ENCODE peak calls at places on chromosome 14, in six cellular contexts. One of them, this sample, is unnamed. For H3K9me3 and H3K4me1, the result is how much of the 10 kb centered on the place peaks cover.

GRCh38 chr14:75399819-75400678 is 27.8 kb upstream of the JDP2 start:
- DNase-seq in transverse colon: peak
- DNase-seq in CD8-positive, alpha-beta memory T cell: no peak
- DNase-seq in adrenal gland: peak
- DNase-seq in stomach: peak
- DNase-seq in aorta: peak
- DNase-seq in this sample: peak

GRCh38 chr14:50955373-50956043 is 11.2 kb upstream of the PYGL start:
- DNase-seq in transverse colon: peak
- DNase-seq in CD8-positive, alpha-beta memory T cell: no peak
- DNase-seq in adrenal gland: peak
- DNase-seq in stomach: no peak
- DNase-seq in aorta: peak
- DNase-seq in this sample: peak

GRCh38 chr14:80135305-80136088 is 75.8 kb downstream of the DIO2 start:
- DNase-seq in transverse colon: no peak
- DNase-seq in CD8-positive, alpha-beta memory T cell: no peak
- DNase-seq in adrenal gland: no peak
- DNase-seq in stomach: no peak
- DNase-seq in aorta: no peak
- DNase-seq in this sample: no peak

GRCh38 chr14:60655898-60656754 is 6.8 kb upstream of the SIX1 start:
- DNase-seq in transverse colon: no peak
- DNase-seq in CD8-positive, alpha-beta memory T cell: no peak
- DNase-seq in adrenal gland: no peak
- DNase-seq in stomach: no peak
- DNase-seq in aorta: no peak
- DNase-seq in this sample: no peak

GRCh38 chr14:67413806-67414769 is 2.1 kb upstream of the PLEK2 start:
- DNase-seq in transverse colon: no peak
- DNase-seq in CD8-positive, alpha-beta memory T cell: no peak
- DNase-seq in adrenal gland: no peak
- DNase-seq in stomach: no peak
- DNase-seq in aorta: peak
- DNase-seq in this sample: no peak

GRCh38 chr14:101927859-101928258 is 36.5 kb upstream of the DYNC1H1 start:
- DNase-seq in transverse colon: peak
- DNase-seq in CD8-positive, alpha-beta memory T cell: no peak
- DNase-seq in adrenal gland: peak
- DNase-seq in stomach: peak
- DNase-seq in aorta: peak
- DNase-seq in this sample: peak

GRCh38 chr14:78764240-78764639 is 594.1 kb downstream of the NRXN3 start:
- DNase-seq in transverse colon: no peak
- DNase-seq in CD8-positive, alpha-beta memory T cell: no peak
- DNase-seq in adrenal gland: no peak
- DNase-seq in stomach: no peak
- DNase-seq in aorta: no peak
- DNase-seq in this sample: no peak

GRCh38 chr14:49972840-49973239 is 80.0 kb downstream of the ARF6 start:
- DNase-seq in transverse colon: peak
- DNase-seq in CD8-positive, alpha-beta memory T cell: peak
- DNase-seq in adrenal gland: peak
- DNase-seq in stomach: peak
- DNase-seq in aorta: no peak
- DNase-seq in this sample: peak

GRCh38 chr14:76676539-76676938 is 84.7 kb upstream of the VASH1 start:
- DNase-seq in transverse colon: no peak
- DNase-seq in CD8-positive, alpha-beta memory T cell: no peak
- DNase-seq in adrenal gland: no peak
- DNase-seq in stomach: no peak
- DNase-seq in aorta: no peak
- DNase-seq in this sample: no peak

GRCh38 chr14:69430306-69430939 is 31.9 kb downstream of the SLC39A9 start:
- DNase-seq in transverse colon: no peak
- DNase-seq in CD8-positive, alpha-beta memory T cell: no peak
- DNase-seq in adrenal gland: no peak
- DNase-seq in stomach: no peak
- DNase-seq in aorta: no peak
- DNase-seq in this sample: no peak

GRCh38 chr14:70116278-70116677 is 72.5 kb downstream of the SLC8A3 start:
- DNase-seq in transverse colon: no peak
- DNase-seq in CD8-positive, alpha-beta memory T cell: no peak
- DNase-seq in adrenal gland: no peak
- DNase-seq in stomach: no peak
- DNase-seq in aorta: no peak
- DNase-seq in this sample: no peak

GRCh38 chr14:68015356-68016242 is 196.0 kb downstream of the RAD51B start:
- DNase-seq in transverse colon: no peak
- DNase-seq in CD8-positive, alpha-beta memory T cell: no peak
- DNase-seq in adrenal gland: no peak
- DNase-seq in stomach: no peak
- DNase-seq in aorta: no peak
- DNase-seq in this sample: no peak

GRCh38 chr14:22657861-22658260 is 13.7 kb upstream of the OR6J1 start:
- DNase-seq in transverse colon: no peak
- DNase-seq in CD8-positive, alpha-beta memory T cell: no peak
- DNase-seq in adrenal gland: no peak
- DNase-seq in stomach: no peak
- DNase-seq in aorta: no peak
- DNase-seq in this sample: no peak

GRCh38 chr14:19902409-19902808 is 18.0 kb upstream of the OR4K5 start:
- DNase-seq in transverse colon: no peak
- DNase-seq in CD8-positive, alpha-beta memory T cell: no peak
- DNase-seq in adrenal gland: no peak
- DNase-seq in stomach: no peak
- DNase-seq in aorta: no peak
- DNase-seq in this sample: no peak

GRCh38 chr14:19911114-19911513 is 9.3 kb upstream of the OR4K5 start:
- DNase-seq in transverse colon: no peak
- DNase-seq in CD8-positive, alpha-beta memory T cell: no peak
- DNase-seq in adrenal gland: no peak
- DNase-seq in stomach: no peak
- DNase-seq in aorta: no peak
- DNase-seq in this sample: no peak

GRCh38 chr14:19900999-19901398 is 19.4 kb upstream of the OR4K5 start:
- DNase-seq in transverse colon: no peak
- DNase-seq in CD8-positive, alpha-beta memory T cell: no peak
- DNase-seq in adrenal gland: no peak
- DNase-seq in stomach: no peak
- DNase-seq in aorta: no peak
- DNase-seq in this sample: no peak

DNA sequence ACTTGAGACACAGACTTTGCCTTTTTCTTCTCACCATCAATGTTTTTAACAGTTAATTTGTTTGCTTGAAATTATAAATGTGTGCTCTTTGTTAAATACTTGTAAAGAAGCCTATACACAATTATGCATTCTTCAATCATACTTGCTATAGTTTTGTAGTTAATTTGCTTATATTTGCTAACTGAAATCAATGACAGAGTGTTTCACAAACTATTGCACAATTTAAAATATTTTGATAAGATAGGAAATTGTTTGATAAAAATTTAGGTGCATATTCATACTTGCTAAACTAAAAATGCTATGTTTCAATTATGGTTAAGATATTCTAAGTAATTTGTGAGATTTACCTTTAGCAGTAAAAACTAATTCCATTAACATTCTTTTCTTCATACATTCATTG is 13.7 kb upstream of the OR4K5 start:
- DNase-seq in transverse colon: no peak
- DNase-seq in CD8-positive, alpha-beta memory T cell: no peak
- DNase-seq in adrenal gland: no peak
- DNase-seq in stomach: no peak
- DNase-seq in aorta: no peak
- DNase-seq in this sample: no peak
- H3K9me3 ChIP-seq in transverse colon: under half
- H3K9me3 ChIP-seq in CD8-positive, alpha-beta memory T cell: under half
- H3K9me3 ChIP-seq in adrenal gland: under half
- H3K9me3 ChIP-seq in stomach: under half
- H3K9me3 ChIP-seq in aorta: under half
- H3K9me3 ChIP-seq in this sample: under half

GRCh38 chr14:105492966-105493871 is 2.2 kb downstream of the TEDC1 start:
- DNase-seq in transverse colon: no peak
- DNase-seq in CD8-positive, alpha-beta memory T cell: no peak
- DNase-seq in adrenal gland: no peak
- DNase-seq in stomach: no peak
- DNase-seq in aorta: peak
- DNase-seq in this sample: peak

GRCh38 chr14:105491366-105492006 is 440 bp downstream of the TEDC1 start:
- DNase-seq in transverse colon: peak
- DNase-seq in CD8-positive, alpha-beta memory T cell: peak
- DNase-seq in adrenal gland: peak
- DNase-seq in stomach: peak
- DNase-seq in aorta: peak
- DNase-seq in this sample: peak

GRCh38 chr14:105490572-105491365 is at the start of gene TEDC1:
- DNase-seq in transverse colon: peak
- DNase-seq in CD8-positive, alpha-beta memory T cell: peak
- DNase-seq in adrenal gland: peak
- DNase-seq in stomach: peak
- DNase-seq in aorta: peak
- DNase-seq in this sample: peak

GRCh38 chr14:105493921-105494605 is 3.0 kb downstream of the TEDC1 start:
- DNase-seq in transverse colon: no peak
- DNase-seq in CD8-positive, alpha-beta memory T cell: no peak
- DNase-seq in adrenal gland: no peak
- DNase-seq in stomach: no peak
- DNase-seq in aorta: peak
- DNase-seq in this sample: no peak

GRCh38 chr14:105492051-105492965 is 1.3 kb downstream of the TEDC1 start:
- DNase-seq in transverse colon: no peak
- DNase-seq in CD8-positive, alpha-beta memory T cell: no peak
- DNase-seq in adrenal gland: no peak
- DNase-seq in stomach: no peak
- DNase-seq in aorta: peak
- DNase-seq in this sample: peak
- H3K4me1 ChIP-seq in transverse colon: under half
- H3K4me1 ChIP-seq in CD8-positive, alpha-beta memory T cell: under half
- H3K4me1 ChIP-seq in adrenal gland: under half
- H3K4me1 ChIP-seq in stomach: under half
- H3K4me1 ChIP-seq in aorta: under half
- H3K4me1 ChIP-seq in this sample: under half

DNA sequence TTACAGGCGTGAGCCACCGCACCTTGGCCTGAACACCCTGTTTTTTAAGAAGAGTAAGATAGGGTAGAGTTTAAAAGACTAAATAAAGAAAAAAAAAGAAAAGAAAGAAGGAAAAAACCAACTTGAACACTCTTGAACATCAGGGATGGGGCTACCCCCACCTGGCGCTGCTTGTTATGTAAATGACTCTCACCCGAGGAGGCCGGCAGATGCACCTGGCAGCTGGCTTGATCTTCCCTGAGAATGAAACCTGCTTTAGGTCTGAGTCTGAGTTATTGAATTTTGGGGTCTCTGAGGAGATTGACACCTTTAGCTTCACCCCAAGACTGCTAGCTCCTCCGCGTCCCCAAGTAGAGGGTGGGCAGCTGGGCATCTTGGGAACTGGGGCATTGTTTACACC is 15.5 kb upstream of the MEG3 start:
- DNase-seq in transverse colon: no peak
- DNase-seq in CD8-positive, alpha-beta memory T cell: no peak
- DNase-seq in adrenal gland: no peak
- DNase-seq in stomach: no peak
- DNase-seq in aorta: no peak
- DNase-seq in this sample: no peak
- H3K9me3 ChIP-seq in transverse colon: under half
- H3K9me3 ChIP-seq in CD8-positive, alpha-beta memory T cell: under half
- H3K9me3 ChIP-seq in adrenal gland: under half
- H3K9me3 ChIP-seq in stomach: under half
- H3K9me3 ChIP-seq in aorta: under half
- H3K9me3 ChIP-seq in this sample: under half

GRCh38 chr14:91398707-91399106 is 18.9 kb downstream of the CCDC88C start:
- DNase-seq in transverse colon: no peak
- DNase-seq in CD8-positive, alpha-beta memory T cell: no peak
- DNase-seq in adrenal gland: no peak
- DNase-seq in stomach: no peak
- DNase-seq in aorta: peak
- DNase-seq in this sample: no peak

GRCh38 chr14:91402278-91403068 is 15.1 kb downstream of the CCDC88C start:
- DNase-seq in transverse colon: peak
- DNase-seq in CD8-positive, alpha-beta memory T cell: no peak
- DNase-seq in adrenal gland: no peak
- DNase-seq in stomach: peak
- DNase-seq in aorta: no peak
- DNase-seq in this sample: no peak

GRCh38 chr14:91401751-91402150 is 15.9 kb downstream of the CCDC88C start:
- DNase-seq in transverse colon: no peak
- DNase-seq in CD8-positive, alpha-beta memory T cell: no peak
- DNase-seq in adrenal gland: no peak
- DNase-seq in stomach: no peak
- DNase-seq in aorta: no peak
- DNase-seq in this sample: no peak

GRCh38 chr14:91399868-91400640 is 17.6 kb downstream of the CCDC88C start:
- DNase-seq in transverse colon: peak
- DNase-seq in CD8-positive, alpha-beta memory T cell: no peak
- DNase-seq in adrenal gland: no peak
- DNase-seq in stomach: peak
- DNase-seq in aorta: peak
- DNase-seq in this sample: no peak

DNA sequence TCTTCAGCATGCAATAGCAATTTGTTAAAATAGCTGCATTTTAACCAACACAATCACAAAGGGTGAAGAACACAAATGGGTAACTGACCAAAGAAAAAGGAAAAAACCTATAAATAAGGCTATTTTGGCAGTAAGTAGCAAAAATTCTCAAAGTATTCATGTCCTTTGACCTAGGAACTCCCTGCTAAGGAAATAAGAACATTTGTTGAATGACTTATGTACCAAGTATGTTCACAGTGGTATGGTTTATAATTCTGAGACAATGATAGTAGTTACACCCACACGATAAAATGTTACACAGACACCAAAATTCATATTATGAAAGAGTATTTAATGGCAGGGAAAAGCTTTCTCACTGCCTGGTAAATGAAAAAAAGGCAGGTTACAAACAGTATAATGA is 16.9 kb downstream of the CCDC88C start:
- DNase-seq in transverse colon: no peak
- DNase-seq in CD8-positive, alpha-beta memory T cell: no peak
- DNase-seq in adrenal gland: no peak
- DNase-seq in stomach: no peak
- DNase-seq in aorta: no peak
- DNase-seq in this sample: no peak
- H3K4me1 ChIP-seq in transverse colon: half or more
- H3K4me1 ChIP-seq in CD8-positive, alpha-beta memory T cell: half or more
- H3K4me1 ChIP-seq in adrenal gland: under half
- H3K4me1 ChIP-seq in stomach: half or more
- H3K4me1 ChIP-seq in aorta: under half
- H3K4me1 ChIP-seq in this sample: under half

GRCh38 chr14:98144964-98145363 is 1127.0 kb downstream of the BCL11B start:
- DNase-seq in transverse colon: no peak
- DNase-seq in CD8-positive, alpha-beta memory T cell: no peak
- DNase-seq in adrenal gland: peak
- DNase-seq in stomach: no peak
- DNase-seq in aorta: no peak
- DNase-seq in this sample: no peak
- H3K9me3 ChIP-seq in transverse colon: under half
- H3K9me3 ChIP-seq in CD8-positive, alpha-beta memory T cell: under half
- H3K9me3 ChIP-seq in adrenal gland: under half
- H3K9me3 ChIP-seq in stomach: under half
- H3K9me3 ChIP-seq in aorta: under half
- H3K9me3 ChIP-seq in this sample: under half

GRCh38 chr14:96095058-96095457 is 55.9 kb downstream of the C14orf132 start:
- DNase-seq in transverse colon: no peak
- DNase-seq in CD8-positive, alpha-beta memory T cell: no peak
- DNase-seq in adrenal gland: no peak
- DNase-seq in stomach: no peak
- DNase-seq in aorta: no peak
- DNase-seq in this sample: no peak
- H3K4me1 ChIP-seq in transverse colon: under half
- H3K4me1 ChIP-seq in CD8-positive, alpha-beta memory T cell: under half
- H3K4me1 ChIP-seq in adrenal gland: under half
- H3K4me1 ChIP-seq in stomach: under half
- H3K4me1 ChIP-seq in aorta: under half
- H3K4me1 ChIP-seq in this sample: under half

This sample was measured in right cardiac atrium.